ENCODE peak calls at places on chromosomes 6 and 20, in seven cellular contexts. One of them, this sample, is unnamed. For H3K4me1, the result is how much of the 10 kb centered on the place peaks cover.

GRCh38 chr6:151882206-151882605 is 74.7 kb downstream of the ESR1 start:
- DNase-seq in left lung: no peak
- DNase-seq in heart left ventricle: no peak
- DNase-seq in kidney: no peak
- DNase-seq in thyroid gland: no peak
- DNase-seq in left ventricle myocardium inferior: no peak
- DNase-seq in Panc1: no peak
- DNase-seq in this sample: no peak

GRCh38 chr20:9185511-9185910 is 116.6 kb downstream of the PLCB4 start:
- DNase-seq in left ventricle myocardium inferior: no peak
- DNase-seq in Panc1: no peak
- DNase-seq in kidney: no peak
- DNase-seq in thyroid gland: no peak
- DNase-seq in heart left ventricle: no peak
- DNase-seq in left lung: no peak
- DNase-seq in this sample: no peak

GRCh38 chr6:67640462-67640861 is 994.6 kb upstream of the ADGRB3 start:
- DNase-seq in thyroid gland: no peak
- DNase-seq in left ventricle myocardium inferior: no peak
- DNase-seq in Panc1: no peak
- DNase-seq in left lung: no peak
- DNase-seq in heart left ventricle: no peak
- DNase-seq in kidney: no peak
- DNase-seq in this sample: no peak

GRCh38 chr6:25980935-25981334 is 18.3 kb downstream of the TRIM38 start:
- DNase-seq in thyroid gland: no peak
- DNase-seq in heart left ventricle: no peak
- DNase-seq in left ventricle myocardium inferior: no peak
- DNase-seq in kidney: no peak
- DNase-seq in Panc1: no peak
- DNase-seq in left lung: no peak
- DNase-seq in this sample: no peak

GRCh38 chr6:14192186-14192788 is 74.7 kb downstream of the CD83 start:
- DNase-seq in kidney: no peak
- DNase-seq in left ventricle myocardium inferior: no peak
- DNase-seq in Panc1: no peak
- DNase-seq in left lung: no peak
- DNase-seq in heart left ventricle: no peak
- DNase-seq in thyroid gland: no peak
- DNase-seq in this sample: no peak

GRCh38 chr6:133959667-133960368 is 6.8 kb downstream of the TBPL1 start:
- DNase-seq in Panc1: no peak
- DNase-seq in kidney: no peak
- DNase-seq in heart left ventricle: no peak
- DNase-seq in thyroid gland: no peak
- DNase-seq in left ventricle myocardium inferior: no peak
- DNase-seq in left lung: no peak
- DNase-seq in this sample: no peak

GRCh38 chr6:132259070-132259469 is 142.2 kb downstream of the MOXD1 start:
- DNase-seq in thyroid gland: no peak
- DNase-seq in heart left ventricle: no peak
- DNase-seq in kidney: no peak
- DNase-seq in left lung: no peak
- DNase-seq in Panc1: peak
- DNase-seq in left ventricle myocardium inferior: no peak
- DNase-seq in this sample: no peak

GRCh38 chr6:167811689-167812487 is 14.8 kb upstream of the AFDN start:
- DNase-seq in thyroid gland: no peak
- DNase-seq in left ventricle myocardium inferior: no peak
- DNase-seq in heart left ventricle: no peak
- DNase-seq in Panc1: no peak
- DNase-seq in kidney: no peak
- DNase-seq in left lung: no peak
- DNase-seq in this sample: no peak

GRCh38 chr6:111591370-111591900 is 14.2 kb downstream of the TRAF3IP2 start:
- DNase-seq in heart left ventricle: peak
- DNase-seq in left lung: peak
- DNase-seq in left ventricle myocardium inferior: peak
- DNase-seq in thyroid gland: peak
- DNase-seq in Panc1: peak
- DNase-seq in kidney: peak
- DNase-seq in this sample: peak

GRCh38 chr20:19688031-19688806 is 69.8 kb upstream of the RIN2 start:
- DNase-seq in thyroid gland: peak
- DNase-seq in Panc1: peak
- DNase-seq in left ventricle myocardium inferior: peak
- DNase-seq in heart left ventricle: peak
- DNase-seq in left lung: peak
- DNase-seq in kidney: peak
- DNase-seq in this sample: peak

GRCh38 chr6:160420969-160421556 is 72.9 kb downstream of the SLC22A3 start:
- DNase-seq in Panc1: no peak
- DNase-seq in left ventricle myocardium inferior: no peak
- DNase-seq in thyroid gland: no peak
- DNase-seq in kidney: no peak
- DNase-seq in left lung: no peak
- DNase-seq in heart left ventricle: no peak
- DNase-seq in this sample: no peak

GRCh38 chr6:160419488-160419887 is 71.3 kb downstream of the SLC22A3 start:
- DNase-seq in Panc1: no peak
- DNase-seq in left lung: no peak
- DNase-seq in heart left ventricle: no peak
- DNase-seq in thyroid gland: no peak
- DNase-seq in kidney: no peak
- DNase-seq in left ventricle myocardium inferior: no peak
- DNase-seq in this sample: no peak

GRCh38 chr6:160418370-160418769 is 70.2 kb downstream of the SLC22A3 start:
- DNase-seq in left lung: no peak
- DNase-seq in thyroid gland: no peak
- DNase-seq in kidney: no peak
- DNase-seq in left ventricle myocardium inferior: no peak
- DNase-seq in Panc1: no peak
- DNase-seq in heart left ventricle: no peak
- DNase-seq in this sample: no peak

GRCh38 chr6:160421854-160422253 is 73.7 kb downstream of the SLC22A3 start:
- DNase-seq in thyroid gland: no peak
- DNase-seq in kidney: no peak
- DNase-seq in heart left ventricle: peak
- DNase-seq in left ventricle myocardium inferior: peak
- DNase-seq in left lung: no peak
- DNase-seq in Panc1: no peak
- DNase-seq in this sample: peak

DNA sequence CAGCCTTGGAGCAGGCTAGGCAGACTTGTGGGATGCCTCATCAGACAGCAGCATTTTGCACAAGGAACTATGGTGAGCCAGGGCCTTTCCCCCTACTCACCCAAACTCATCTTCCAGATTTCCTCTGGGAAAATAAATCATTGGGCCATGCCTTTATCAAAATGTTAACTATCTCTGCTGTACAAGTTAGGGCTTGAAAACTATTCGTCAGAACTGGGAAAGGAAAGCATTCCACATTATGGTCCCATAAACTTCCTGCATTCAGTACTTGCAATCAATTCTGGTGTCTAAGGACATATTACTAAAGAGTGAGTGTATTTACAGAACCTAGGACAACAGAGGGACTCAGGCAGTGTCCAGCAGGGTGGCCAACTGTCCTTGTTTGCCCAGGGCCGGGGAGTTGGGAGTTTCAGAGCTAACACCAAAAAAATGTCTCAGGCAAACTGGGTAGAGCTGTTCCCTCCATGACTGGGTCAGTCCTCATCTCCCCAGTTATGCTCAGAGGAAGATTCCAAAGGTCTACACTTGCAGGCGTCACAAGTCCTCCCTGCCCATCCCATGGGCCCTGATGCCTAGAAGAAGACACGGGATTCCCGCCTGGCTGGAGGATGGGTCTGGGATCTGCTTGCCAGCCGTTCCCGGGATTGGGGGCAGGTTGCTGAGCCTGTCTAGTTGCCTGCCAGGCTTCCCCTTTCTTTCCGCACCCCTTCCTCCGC is 72.2 kb downstream of the SLC22A3 start:
- DNase-seq in Panc1: no peak
- DNase-seq in heart left ventricle: no peak
- DNase-seq in left ventricle myocardium inferior: no peak
- DNase-seq in thyroid gland: no peak
- DNase-seq in left lung: no peak
- DNase-seq in kidney: no peak
- DNase-seq in this sample: no peak
- H3K27ac ChIP-seq in Panc1: no peak
- H3K27ac ChIP-seq in heart left ventricle: no peak
- H3K27ac ChIP-seq in left ventricle myocardium inferior: peak
- H3K27ac ChIP-seq in thyroid gland: no peak
- H3K27ac ChIP-seq in left lung: no peak
- H3K27ac ChIP-seq in kidney: no peak
- H3K27ac ChIP-seq in this sample: peak

GRCh38 chr6:106974337-106974998 is at the start of gene CD24:
- DNase-seq in left ventricle myocardium inferior: no peak
- DNase-seq in kidney: peak
- DNase-seq in heart left ventricle: no peak
- DNase-seq in Panc1: no peak
- DNase-seq in thyroid gland: peak
- DNase-seq in left lung: peak
- DNase-seq in this sample: peak

GRCh38 chr6:106976270-106976669 is 1.7 kb upstream of the CD24 start:
- DNase-seq in left lung: no peak
- DNase-seq in Panc1: no peak
- DNase-seq in heart left ventricle: no peak
- DNase-seq in kidney: no peak
- DNase-seq in thyroid gland: peak
- DNase-seq in left ventricle myocardium inferior: no peak
- DNase-seq in this sample: peak

GRCh38 chr6:106975699-106976032 is 1.1 kb upstream of the CD24 start:
- DNase-seq in thyroid gland: no peak
- DNase-seq in left lung: no peak
- DNase-seq in kidney: no peak
- DNase-seq in heart left ventricle: no peak
- DNase-seq in left ventricle myocardium inferior: no peak
- DNase-seq in Panc1: no peak
- DNase-seq in this sample: no peak

GRCh38 chr6:106973841-106974336 is 640 bp downstream of the CD24 start:
- DNase-seq in left ventricle myocardium inferior: no peak
- DNase-seq in kidney: peak
- DNase-seq in heart left ventricle: no peak
- DNase-seq in thyroid gland: peak
- DNase-seq in left lung: peak
- DNase-seq in Panc1: no peak
- DNase-seq in this sample: no peak

DNA sequence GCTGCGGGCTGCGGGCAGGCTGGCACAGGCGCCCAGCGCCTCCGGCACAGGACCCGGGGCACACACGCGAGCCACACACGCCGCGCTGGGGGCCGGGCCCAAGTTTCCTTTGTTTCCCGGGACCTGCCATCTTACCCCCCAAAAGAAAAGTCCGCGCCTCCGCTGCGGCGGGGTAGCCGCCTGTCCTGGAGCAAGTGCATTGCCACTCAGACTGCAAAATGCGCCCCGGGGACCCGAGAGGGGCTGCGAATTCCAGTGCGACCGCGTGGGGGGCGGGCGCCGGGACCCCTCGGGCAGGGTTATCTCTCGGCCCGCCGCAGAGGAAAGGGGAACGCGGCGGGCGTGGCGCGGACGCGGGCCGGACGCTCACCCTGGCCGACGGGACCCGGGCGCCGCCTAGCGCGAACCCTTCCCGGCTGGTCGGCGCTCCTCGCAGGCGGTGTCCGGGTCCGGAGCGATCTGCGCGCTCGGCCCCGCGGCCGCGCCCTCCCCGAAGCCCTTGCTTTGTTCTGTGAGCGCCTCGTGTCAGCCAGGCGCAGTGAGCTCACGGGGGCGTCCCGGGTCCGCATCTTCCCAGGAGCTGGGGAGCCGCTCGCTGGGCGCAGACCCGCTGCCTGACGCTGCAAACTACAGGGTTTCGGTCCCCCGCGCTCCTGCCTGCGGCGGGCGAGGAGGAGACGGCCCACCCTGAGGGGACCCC is 620 bp upstream of the CD24 start:
- DNase-seq in heart left ventricle: no peak
- DNase-seq in left ventricle myocardium inferior: peak
- DNase-seq in thyroid gland: peak
- DNase-seq in kidney: peak
- DNase-seq in left lung: peak
- DNase-seq in Panc1: no peak
- DNase-seq in this sample: peak
- TF ChIP-seq CTCF in heart left ventricle: no peak
- TF ChIP-seq CTCF in left ventricle myocardium inferior: peak
- TF ChIP-seq CTCF in thyroid gland: no peak
- TF ChIP-seq CTCF in kidney: peak
- TF ChIP-seq CTCF in left lung: no peak
- TF ChIP-seq CTCF in Panc1: peak
- TF ChIP-seq CTCF in this sample: no peak

GRCh38 chr20:38073307-38074010 is 39.9 kb downstream of the RPRD1B start:
- DNase-seq in left ventricle myocardium inferior: peak
- DNase-seq in thyroid gland: peak
- DNase-seq in left lung: no peak
- DNase-seq in kidney: no peak
- DNase-seq in Panc1: peak
- DNase-seq in heart left ventricle: peak
- DNase-seq in this sample: peak
- H3K4me1 ChIP-seq in left ventricle myocardium inferior: half or more
- H3K4me1 ChIP-seq in thyroid gland: under half
- H3K4me1 ChIP-seq in left lung: under half
- H3K4me1 ChIP-seq in kidney: under half
- H3K4me1 ChIP-seq in Panc1: under half
- H3K4me1 ChIP-seq in heart left ventricle: under half
- H3K4me1 ChIP-seq in this sample: under half

DNA sequence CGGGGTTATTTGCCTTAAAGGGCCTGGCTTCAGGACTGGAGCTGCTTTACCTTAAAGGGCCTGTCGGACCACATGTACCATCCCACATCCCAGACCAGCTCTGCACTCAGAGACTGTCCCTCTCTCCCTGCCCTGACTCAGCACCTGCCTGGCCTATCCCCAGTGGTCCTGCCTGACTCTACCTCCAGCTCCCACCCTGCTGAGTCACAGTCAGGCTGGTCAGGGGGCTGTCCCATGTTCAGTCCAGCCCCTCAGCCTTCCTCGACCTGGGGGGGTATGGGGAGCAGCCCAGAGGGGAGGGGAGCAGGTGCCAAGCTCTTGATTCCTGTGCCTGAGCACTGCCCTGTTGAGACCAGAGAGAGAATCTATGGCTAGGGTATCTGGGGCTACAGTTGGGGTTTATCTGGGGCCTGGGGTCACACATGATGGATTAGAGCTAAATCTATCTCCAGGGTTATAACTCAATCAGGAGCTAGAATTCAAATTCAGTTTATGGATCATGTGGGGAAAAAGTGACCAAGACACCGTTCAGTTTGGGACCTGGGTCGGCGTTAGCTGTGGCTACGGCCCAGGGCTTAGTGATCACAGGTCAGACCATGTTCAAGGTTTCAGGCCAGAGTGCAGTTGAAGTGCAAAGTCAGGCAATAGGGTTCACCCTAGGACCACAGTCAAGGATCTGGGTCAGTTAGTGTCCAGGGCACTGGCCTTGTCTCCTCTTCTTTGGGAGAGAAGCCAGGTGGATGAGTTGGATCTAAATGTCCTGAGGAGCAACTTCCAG is 9.4 kb upstream of the TRIB3 start:
- DNase-seq in heart left ventricle: no peak
- DNase-seq in kidney: no peak
- DNase-seq in Panc1: no peak
- DNase-seq in left lung: no peak
- DNase-seq in left ventricle myocardium inferior: no peak
- DNase-seq in thyroid gland: no peak
- DNase-seq in this sample: no peak
- H3K27ac ChIP-seq in heart left ventricle: peak
- H3K27ac ChIP-seq in kidney: peak
- H3K27ac ChIP-seq in Panc1: peak
- H3K27ac ChIP-seq in left lung: peak
- H3K27ac ChIP-seq in left ventricle myocardium inferior: peak
- H3K27ac ChIP-seq in thyroid gland: peak
- H3K27ac ChIP-seq in this sample: no peak